ENCODE peak calls at places on chromosomes 13 and 19, in eight cellular contexts. E is C1 segment of cervical spinal cord; S is glutamatergic neuron; F is K562; K is Peyer's patch; X is NCI-H1092; R is fibroblast of lung; O is activated CD4-positive, alpha-beta T cell treated with anti-CD3 and anti-CD28 coated beads, Interleukin-2, amount 10 ng/mL, durations not matched to agents 7 days and 5 days. M is an unnamed sample.

GRCh38 chr13:111049791-111050538 is 65.1 kb upstream of the ARHGEF7 start:
- DNase-seq in E (no peak), S (no peak), F (peak), K (no peak), X (peak), R (peak), O (no peak), M (no peak)

GRCh38 chr19:8575467-8575997 is 1.7 kb downstream of the MYO1F start:
- DNase-seq in E (no peak), S (no peak), F (peak), K (no peak), X (no peak), R (peak), O (peak), M (no peak)

GRCh38 chr13:99075268-99076191 is 97.7 kb upstream of the DOCK9 start:
- DNase-seq in E (no peak), S (no peak), F (no peak), K (no peak), X (no peak), R (no peak), O (peak), M (no peak)

GRCh38 chr13:102825400-102825799 is 20.4 kb upstream of the ERCC5 start:
- DNase-seq in E (no peak), S (no peak), F (no peak), K (no peak), X (no peak), R (no peak), O (no peak), M (no peak)

GRCh38 chr13:24747248-24748151 is 16.5 kb upstream of the RNF17 start:
- DNase-seq in E (no peak), S (peak), F (no peak), K (no peak), X (no peak), R (peak), O (peak), M (no peak)

GRCh38 chr13:105630411-105630810 is 905.1 kb downstream of the EFNB2 start:
- DNase-seq in E (no peak), S (no peak), F (no peak), K (no peak), X (no peak), R (no peak), O (no peak), M (no peak)

GRCh38 chr13:45522571-45522970 is 57.8 kb downstream of the COG3 start:
- DNase-seq in E (no peak), S (no peak), F (no peak), K (no peak), X (no peak), R (no peak), O (no peak), M (no peak)

GRCh38 chr19:14072535-14073231 is at the start of gene MISP3:
- DNase-seq in E (no peak), S (peak), F (peak), K (peak), X (peak), R (peak), O (peak), M (peak)

GRCh38 chr13:112901951-112902651 is 66.9 kb upstream of the MCF2L start:
- DNase-seq in E (no peak), S (no peak), F (no peak), K (peak), X (no peak), R (peak), O (no peak), M (no peak)